ENCODE peak calls at places on chromosome 1, in eight cellular contexts. Z, K, Q, X, B, L, S and V are unnamed samples.

GRCh38 chr1:205587576-205587975 is 44.2 kb downstream of the ELK4 start:
- DNase-seq in Z (no peak), K (no peak), Q (no peak), X (no peak), B (no peak), L (no peak), S (no peak), V (no peak)

GRCh38 chr1:100353988-100354387 is 1.7 kb downstream of the CDC14A start:
- DNase-seq in Z (no peak), K (no peak), Q (no peak), X (no peak), B (peak; percentile 8), L (peak; percentile 14), S (no peak), V (no peak)

GRCh38 chr1:50157306-50157705 is 48.6 kb downstream of the ELAVL4 start:
- DNase-seq in Z (no peak), K (no peak), Q (peak; percentile 21), X (no peak), B (no peak), L (no peak), S (no peak), V (no peak)

GRCh38 chr1:206094024-206094423 is 23.2 kb downstream of the AVPR1B start:
- DNase-seq in Z (no peak), K (no peak), Q (no peak), X (no peak), B (no peak), L (no peak), S (no peak), V (no peak)

GRCh38 chr1:19309123-19309813 is 2.7 kb downstream of the AKR7A2 start:
- DNase-seq in Z (peak; percentile 81), K (peak; percentile 45), Q (no peak), X (no peak), B (peak; percentile 62), L (peak; percentile 93), S (peak; percentile 80), V (no peak)

GRCh38 chr1:212596798-212597197 is 11.8 kb upstream of the ATF3 start:
- DNase-seq in Z (no peak), K (no peak), Q (no peak), X (no peak), B (no peak), L (no peak), S (no peak), V (no peak)

GRCh38 chr1:65921461-65921860 is 128.8 kb downstream of the PDE4B start:
- DNase-seq in Z (no peak), K (no peak), Q (no peak), X (no peak), B (no peak), L (no peak), S (no peak), V (no peak)

GRCh38 chr1:81225769-81226602 is 574.7 kb upstream of the ADGRL2 start:
- DNase-seq in Z (no peak), K (no peak), Q (no peak), X (no peak), B (no peak), L (no peak), S (no peak), V (no peak)

GRCh38 chr1:119549719-119550141 is 42.7 kb downstream of the HSD3B1 start:
- DNase-seq in Z (peak; percentile 71), K (peak; percentile 85), Q (peak; percentile 65), X (peak; percentile 76), B (peak; percentile 73), L (peak; percentile 67), S (peak; percentile 92), V (no peak)

GRCh38 chr1:200638073-200638472 is 17.5 kb upstream of the KIF14 start:
- DNase-seq in Z (no peak), K (no peak), Q (no peak), X (no peak), B (no peak), L (no peak), S (no peak), V (no peak)

GRCh38 chr1:51726544-51727225 is 109.8 kb downstream of the OSBPL9 start:
- DNase-seq in Z (no peak), K (no peak), Q (no peak), X (no peak), B (no peak), L (no peak), S (no peak), V (peak; percentile 55)

GRCh38 chr1:38076455-38076854 is 29.9 kb upstream of the POU3F1 start:
- DNase-seq in Z (no peak), K (no peak), Q (no peak), X (no peak), B (no peak), L (no peak), S (no peak), V (no peak)

GRCh38 chr1:20589331-20590312 is 725 bp downstream of the CDA start:
- DNase-seq in Z (peak; percentile 57), K (peak; percentile 56), Q (peak; percentile 75), X (peak; percentile 52), B (peak; percentile 72), L (peak; percentile 89), S (peak; percentile 70), V (no peak)

GRCh38 chr1:76933847-76934657 is 66.8 kb downstream of the ST6GALNAC5 start:
- DNase-seq in Z (no peak), K (no peak), Q (no peak), X (no peak), B (no peak), L (no peak), S (no peak), V (no peak)

GRCh38 chr1:81144240-81144639 is 656.5 kb upstream of the ADGRL2 start:
- DNase-seq in Z (no peak), K (peak; percentile 35), Q (no peak), X (no peak), B (peak; percentile 20), L (no peak), S (peak; percentile 32), V (no peak)

GRCh38 chr1:203328714-203329122 is 22.2 kb downstream of the FMOD start:
- DNase-seq in Z (peak; percentile 82), K (peak; percentile 32), Q (no peak), X (no peak), B (no peak), L (no peak), S (peak; percentile 85), V (no peak)
- TF ChIP-seq CTCF in Z (no peak), K (no peak), Q (no peak), X (no peak), B (no peak), L (no peak), S (peak; percentile 47), V (no peak)

GRCh38 chr1:24890861-24891260 is 39.2 kb downstream of the RUNX3 start:
- DNase-seq in Z (no peak), K (no peak), Q (no peak), X (no peak), B (no peak), L (no peak), S (no peak), V (no peak)
- H3K4me3 ChIP-seq in Z (no peak overlapping the region), K (no peak overlapping the region), Q (no peak overlapping the region), X (no peak overlapping the region), B (no peak overlapping the region), L (no peak overlapping the region), S (no peak overlapping the region), V (no peak overlapping the region)

GRCh38 chr1:17743028-17743706 is 12.0 kb upstream of the ACTL8 start:
- DNase-seq in Z (no peak), K (peak; percentile 11), Q (no peak), X (no peak), B (no peak), L (no peak), S (no peak), V (no peak)

GRCh38 chr1:17743925-17744324 is 11.2 kb upstream of the ACTL8 start:
- DNase-seq in Z (no peak), K (no peak), Q (no peak), X (no peak), B (no peak), L (no peak), S (no peak), V (no peak)

GRCh38 chr1:17739050-17739449 is 16.1 kb upstream of the ACTL8 start:
- DNase-seq in Z (no peak), K (no peak), Q (no peak), X (no peak), B (no peak), L (no peak), S (no peak), V (no peak)

GRCh38 chr1:17742590-17742989 is 12.5 kb upstream of the ACTL8 start:
- DNase-seq in Z (no peak), K (peak; percentile 69), Q (no peak), X (no peak), B (peak; percentile 78), L (no peak), S (peak; percentile 27), V (no peak)

DNA sequence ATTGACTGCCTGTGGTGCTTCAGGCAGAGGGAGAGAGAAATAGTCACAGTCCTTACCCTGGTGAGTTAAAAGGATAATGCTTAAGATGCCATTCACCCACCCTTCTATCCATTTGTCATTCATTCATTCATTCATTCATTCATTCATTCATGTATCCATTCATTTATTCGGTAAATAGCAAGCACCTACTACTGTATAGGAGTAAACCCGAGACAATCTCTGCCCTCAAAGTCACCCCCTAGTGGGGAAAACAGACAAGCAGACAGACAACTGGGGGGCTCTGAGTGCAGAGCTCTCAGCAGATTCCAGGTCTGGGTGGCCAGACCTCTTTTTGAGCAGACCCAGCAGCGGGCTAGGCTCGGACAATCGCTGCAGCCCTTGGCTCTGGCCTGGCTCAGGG is 14.1 kb upstream of the ACTL8 start:
- DNase-seq in Z (no peak), K (no peak), Q (no peak), X (no peak), B (no peak), L (no peak), S (no peak), V (no peak)
- TF ChIP-seq CTCF in Z (peak; percentile 5), K (no peak), Q (peak; percentile 20), X (no peak), B (no peak), L (no peak), S (no peak), V (no peak)

GRCh38 chr1:70034403-70034802 is 171.0 kb downstream of the LRRC40 start:
- DNase-seq in Z (peak; percentile 81), K (peak; percentile 74), Q (peak; percentile 54), X (no peak), B (peak; percentile 53), L (peak; percentile 77), S (peak; percentile 92), V (no peak)
- H3K4me3 ChIP-seq in Z (no peak overlapping the region), K (no peak overlapping the region), Q (no peak overlapping the region), X (no peak overlapping the region), B (no peak overlapping the region), L (no peak overlapping the region), S (no peak overlapping the region), V (no peak overlapping the region)

DNA sequence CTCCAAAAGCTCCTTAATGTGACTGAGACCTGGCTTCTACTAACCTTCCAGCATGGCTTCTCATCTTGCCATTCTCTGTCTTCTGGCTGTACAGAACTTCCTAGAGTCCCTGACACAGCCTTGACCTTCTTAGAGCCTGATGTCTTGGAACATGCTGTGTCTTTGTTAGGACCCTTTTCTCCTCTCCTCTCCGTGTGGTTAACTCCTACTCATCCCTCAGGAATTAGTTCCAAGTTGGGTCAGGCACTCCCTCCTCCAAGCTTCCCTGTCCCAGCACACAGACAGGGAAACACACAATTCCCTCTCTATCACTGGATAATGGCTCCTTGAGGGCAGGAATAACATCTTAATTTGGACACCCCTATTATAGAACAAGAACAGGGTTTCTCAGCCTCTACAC is 275.4 kb upstream of the USP24 start:
- DNase-seq in Z (no peak), K (no peak), Q (no peak), X (no peak), B (peak; percentile 33), L (peak; percentile 76), S (no peak), V (no peak)
- TF ChIP-seq CTCF in Z (no peak), K (no peak), Q (no peak), X (no peak), B (no peak), L (no peak), S (no peak), V (no peak)